ENCODE peak calls at places on chromosomes 2 and 18, in four cellular contexts. One of them, this sample, is unnamed.

GRCh38 chr2:44902178-44902577 is 39.3 kb upstream of the SIX3 start:
- DNase-seq in cardiac fibroblast: no peak
- DNase-seq in uterus: no peak
- DNase-seq in heart left ventricle: no peak
- DNase-seq in this sample: no peak

GRCh38 chr18:32530947-32531651 is 60.4 kb upstream of the GAREM1 start:
- DNase-seq in cardiac fibroblast: peak
- DNase-seq in uterus: no peak
- DNase-seq in heart left ventricle: no peak
- DNase-seq in this sample: peak

GRCh38 chr2:46296216-46296839 is 879 bp upstream of the EPAS1 start:
- DNase-seq in cardiac fibroblast: no peak
- DNase-seq in uterus: peak
- DNase-seq in heart left ventricle: peak
- DNase-seq in this sample: peak

GRCh38 chr2:8539743-8540551 is 141.9 kb upstream of the ID2 start:
- DNase-seq in cardiac fibroblast: no peak
- DNase-seq in uterus: peak
- DNase-seq in heart left ventricle: peak
- DNase-seq in this sample: no peak

GRCh38 chr18:48545690-48546365 is 7.0 kb downstream of the CTIF start:
- DNase-seq in cardiac fibroblast: peak
- DNase-seq in uterus: peak
- DNase-seq in heart left ventricle: peak
- DNase-seq in this sample: peak

GRCh38 chr18:79754022-79754761 is 43.5 kb upstream of the KCNG2 start:
- DNase-seq in cardiac fibroblast: no peak
- DNase-seq in uterus: peak
- DNase-seq in heart left ventricle: no peak
- DNase-seq in this sample: no peak

GRCh38 chr2:126908721-126909177 is 10.1 kb downstream of the TEX51 start:
- DNase-seq in cardiac fibroblast: no peak
- DNase-seq in uterus: no peak
- DNase-seq in heart left ventricle: no peak
- DNase-seq in this sample: no peak

GRCh38 chr2:112726487-112727190 is 5.8 kb downstream of the NT5DC4 start:
- DNase-seq in cardiac fibroblast: peak
- DNase-seq in uterus: peak
- DNase-seq in heart left ventricle: peak
- DNase-seq in this sample: peak

GRCh38 chr2:100403722-100404121 is 13.7 kb downstream of the CHST10 start:
- DNase-seq in cardiac fibroblast: no peak
- DNase-seq in uterus: no peak
- DNase-seq in heart left ventricle: no peak
- DNase-seq in this sample: no peak

GRCh38 chr18:62105373-62105772 is 81.5 kb downstream of the PIGN start:
- DNase-seq in cardiac fibroblast: peak
- DNase-seq in uterus: no peak
- DNase-seq in heart left ventricle: no peak
- DNase-seq in this sample: no peak

GRCh38 chr18:1513519-1513918 is 608.8 kb downstream of the ADCYAP1 start:
- DNase-seq in cardiac fibroblast: no peak
- DNase-seq in uterus: no peak
- DNase-seq in heart left ventricle: no peak
- DNase-seq in this sample: no peak

GRCh38 chr2:63053889-63054725 is 3.5 kb downstream of the OTX1 start:
- DNase-seq in cardiac fibroblast: no peak
- DNase-seq in uterus: peak
- DNase-seq in heart left ventricle: no peak
- DNase-seq in this sample: no peak

GRCh38 chr2:239378918-239379640 is 21.7 kb downstream of the HDAC4 start:
- DNase-seq in cardiac fibroblast: no peak
- DNase-seq in uterus: no peak
- DNase-seq in heart left ventricle: peak
- DNase-seq in this sample: no peak

GRCh38 chr2:199042660-199043379 is 414.9 kb downstream of the SATB2 start:
- DNase-seq in cardiac fibroblast: no peak
- DNase-seq in uterus: no peak
- DNase-seq in heart left ventricle: no peak
- DNase-seq in this sample: no peak

GRCh38 chr2:156649596-156649995 is 213.4 kb downstream of the GPD2 start:
- DNase-seq in cardiac fibroblast: peak
- DNase-seq in uterus: no peak
- DNase-seq in heart left ventricle: peak
- DNase-seq in this sample: no peak

GRCh38 chr2:226515344-226516055 is 284.1 kb downstream of the IRS1 start:
- DNase-seq in cardiac fibroblast: peak
- DNase-seq in uterus: no peak
- DNase-seq in heart left ventricle: no peak
- DNase-seq in this sample: peak

DNA sequence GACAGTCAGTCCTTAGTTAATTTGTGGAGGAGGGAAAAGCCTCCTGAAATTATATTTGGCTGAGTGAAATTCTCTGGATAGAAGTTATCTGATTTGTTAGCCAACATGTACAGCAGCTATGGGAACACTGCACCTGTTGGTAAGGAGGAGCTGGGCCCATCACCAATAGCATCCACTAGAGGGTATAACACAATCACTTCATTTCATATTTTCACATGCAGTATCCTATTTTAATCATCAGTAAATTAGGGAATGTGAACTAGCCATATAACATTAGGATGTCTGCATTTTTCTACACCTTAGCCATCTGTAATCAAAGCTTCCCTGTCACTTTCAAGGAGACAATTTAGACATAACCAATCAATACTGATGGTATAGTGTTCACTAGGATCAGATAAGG is 818.4 kb upstream of the CDH2 start:
- DNase-seq in cardiac fibroblast: no peak
- DNase-seq in uterus: no peak
- DNase-seq in heart left ventricle: no peak
- DNase-seq in this sample: peak
- TF ChIP-seq CTCF in cardiac fibroblast: peak
- TF ChIP-seq CTCF in uterus: no peak
- TF ChIP-seq CTCF in heart left ventricle: no peak
- TF ChIP-seq CTCF in this sample: peak

DNA sequence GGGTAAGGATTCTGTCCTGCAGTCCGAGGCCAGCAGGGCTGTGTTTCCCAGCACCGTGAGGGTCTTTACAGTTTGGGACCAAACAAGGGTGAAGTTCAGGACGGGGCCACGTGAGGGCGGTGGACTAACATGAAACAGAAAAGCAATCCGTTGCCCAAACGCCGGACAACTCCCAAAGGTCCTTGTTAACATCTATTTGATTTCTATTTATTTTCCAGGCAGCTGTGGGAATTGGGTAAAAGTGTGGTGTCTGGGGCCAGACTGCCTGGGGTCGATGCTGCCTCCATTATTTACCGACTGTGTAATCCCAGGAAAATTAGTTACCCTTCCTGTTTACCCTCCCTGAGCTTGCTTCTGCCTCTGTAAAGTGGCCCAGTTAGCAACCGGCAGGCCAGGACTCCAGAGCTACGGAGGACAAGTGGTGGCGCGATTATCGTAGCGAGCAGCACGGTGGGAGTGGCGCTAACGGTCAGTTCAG is 66.3 kb upstream of the TCF7L1 start:
- DNase-seq in cardiac fibroblast: peak
- DNase-seq in uterus: peak
- DNase-seq in heart left ventricle: peak
- DNase-seq in this sample: peak
- TF ChIP-seq CTCF in cardiac fibroblast: peak
- TF ChIP-seq CTCF in uterus: peak
- TF ChIP-seq CTCF in heart left ventricle: peak
- TF ChIP-seq CTCF in this sample: peak

GRCh38 chr18:52090005-52090404 is 250.0 kb upstream of the DCC start:
- DNase-seq in cardiac fibroblast: no peak
- DNase-seq in uterus: no peak
- DNase-seq in heart left ventricle: no peak
- DNase-seq in this sample: no peak

GRCh38 chr18:52082250-52082649 is 257.7 kb upstream of the DCC start:
- DNase-seq in cardiac fibroblast: no peak
- DNase-seq in uterus: no peak
- DNase-seq in heart left ventricle: no peak
- DNase-seq in this sample: no peak

DNA sequence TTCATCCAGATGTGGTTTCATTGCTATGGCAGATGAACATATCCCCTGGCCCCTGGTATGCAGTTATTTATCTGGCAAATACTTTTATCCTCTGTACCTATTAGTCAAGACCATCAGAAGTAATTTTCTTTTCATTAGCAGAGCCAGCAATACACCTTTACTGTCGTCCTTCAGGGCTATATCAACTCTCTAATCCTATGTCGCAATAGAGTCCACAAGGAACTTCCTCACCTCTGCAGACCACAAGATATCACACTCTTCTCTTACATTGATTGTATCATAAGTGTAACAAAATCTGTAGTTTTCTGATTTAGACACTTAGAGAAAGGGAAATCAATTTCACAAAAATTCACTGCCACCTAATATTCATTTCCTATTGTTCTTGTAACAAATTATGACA is 252.9 kb upstream of the DCC start:
- DNase-seq in cardiac fibroblast: no peak
- DNase-seq in uterus: no peak
- DNase-seq in heart left ventricle: no peak
- DNase-seq in this sample: no peak
- TF ChIP-seq CTCF in cardiac fibroblast: no peak
- TF ChIP-seq CTCF in uterus: no peak
- TF ChIP-seq CTCF in heart left ventricle: no peak
- TF ChIP-seq CTCF in this sample: no peak

DNA sequence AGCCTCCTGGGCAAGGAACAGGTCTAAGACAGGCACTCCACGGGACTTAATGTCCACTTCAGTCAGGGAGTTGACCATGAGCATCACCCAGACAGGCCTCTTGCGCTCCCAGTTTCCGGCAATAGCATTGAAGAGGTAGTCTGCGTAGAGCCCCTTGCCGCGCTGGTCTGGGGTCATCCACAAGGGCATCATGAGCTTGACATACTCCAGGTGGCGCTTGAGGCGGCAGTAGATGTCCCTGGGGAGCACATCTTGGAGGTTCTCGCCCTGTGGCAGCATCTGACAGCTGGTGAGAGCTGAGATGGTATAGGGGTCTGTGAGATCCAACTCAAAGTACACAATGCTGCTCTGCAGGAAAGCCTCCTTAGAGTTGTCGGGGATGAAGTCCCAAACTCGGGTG is 10.6 kb downstream of the TRABD2A start:
- DNase-seq in cardiac fibroblast: no peak
- DNase-seq in uterus: no peak
- DNase-seq in heart left ventricle: no peak
- DNase-seq in this sample: no peak
- TF ChIP-seq CTCF in cardiac fibroblast: no peak
- TF ChIP-seq CTCF in uterus: no peak
- TF ChIP-seq CTCF in heart left ventricle: no peak
- TF ChIP-seq CTCF in this sample: no peak

GRCh38 chr2:136765256-136765735 is at the start of gene THSD7B:
- DNase-seq in cardiac fibroblast: no peak
- DNase-seq in uterus: no peak
- DNase-seq in heart left ventricle: no peak
- DNase-seq in this sample: no peak
- TF ChIP-seq CTCF in cardiac fibroblast: no peak
- TF ChIP-seq CTCF in uterus: no peak
- TF ChIP-seq CTCF in heart left ventricle: no peak
- TF ChIP-seq CTCF in this sample: no peak

This sample was measured in AG10803.